ENCODE peak calls at places on chromosomes 16 and 17, in four cellular contexts. One of them, this sample, is unnamed.

GRCh38 chr16:28168991-28169554 is 42.7 kb downstream of the XPO6 start:
- DNase-seq in HepG2: no peak
- DNase-seq in HCT116: no peak
- DNase-seq in K562: no peak
- DNase-seq in this sample: no peak

GRCh38 chr17:62094175-62094574 is 29.1 kb upstream of the MED13 start:
- DNase-seq in HCT116: no peak
- DNase-seq in HepG2: no peak
- DNase-seq in K562: no peak
- DNase-seq in this sample: no peak

GRCh38 chr17:15910791-15911190 is 34.1 kb upstream of the ADORA2B start:
- DNase-seq in K562: no peak
- DNase-seq in HCT116: no peak
- DNase-seq in HepG2: no peak
- DNase-seq in this sample: no peak

GRCh38 chr16:87474017-87474416 is 18.8 kb downstream of the ZCCHC14 start:
- DNase-seq in HCT116: no peak
- DNase-seq in HepG2: no peak
- DNase-seq in K562: no peak
- DNase-seq in this sample: no peak

GRCh38 chr17:51653902-51654301 is 393.6 kb downstream of the UTP18 start:
- DNase-seq in K562: no peak
- DNase-seq in HepG2: no peak
- DNase-seq in HCT116: no peak
- DNase-seq in this sample: no peak

GRCh38 chr17:16652847-16653366 is 743 bp downstream of the ZNF624 start:
- DNase-seq in HCT116: peak; percentile 6
- DNase-seq in K562: no peak
- DNase-seq in HepG2: no peak
- DNase-seq in this sample: no peak

GRCh38 chr17:44008205-44008909 is 3.9 kb downstream of the NAGS start:
- DNase-seq in HepG2: no peak
- DNase-seq in HCT116: no peak
- DNase-seq in K562: no peak
- DNase-seq in this sample: no peak

GRCh38 chr17:2795412-2796163 is 650 bp upstream of the RAP1GAP2 start:
- DNase-seq in HepG2: no peak
- DNase-seq in K562: no peak
- DNase-seq in HCT116: no peak
- DNase-seq in this sample: no peak

GRCh38 chr16:27225536-27226360 is 22.4 kb downstream of the KDM8 start:
- DNase-seq in K562: no peak
- DNase-seq in HCT116: no peak
- DNase-seq in HepG2: no peak
- DNase-seq in this sample: no peak

GRCh38 chr16:48384982-48385271 is 286 bp downstream of the SIAH1 start:
- DNase-seq in K562: no peak
- DNase-seq in HepG2: no peak
- DNase-seq in HCT116: no peak
- DNase-seq in this sample: no peak

GRCh38 chr17:50426814-50427787 is 1.1 kb downstream of the ACSF2 start:
- DNase-seq in K562: peak; percentile 53
- DNase-seq in HepG2: peak; percentile 78
- DNase-seq in HCT116: peak; percentile 69
- DNase-seq in this sample: no peak

GRCh38 chr17:4547118-4547906 is 7.9 kb downstream of the MYBBP1A start:
- DNase-seq in HCT116: no peak
- DNase-seq in HepG2: no peak
- DNase-seq in K562: no peak
- DNase-seq in this sample: no peak

GRCh38 chr16:80924372-80924978 is 82.2 kb downstream of the CMC2 start:
- DNase-seq in HepG2: peak; percentile 54
- DNase-seq in HCT116: peak; percentile 58
- DNase-seq in K562: peak; percentile 56
- DNase-seq in this sample: no peak

GRCh38 chr17:43940630-43941029 is 1.6 kb downstream of the PPY start:
- DNase-seq in HCT116: peak; percentile 24
- DNase-seq in K562: peak; percentile 62
- DNase-seq in HepG2: peak; percentile 73
- DNase-seq in this sample: no peak

DNA sequence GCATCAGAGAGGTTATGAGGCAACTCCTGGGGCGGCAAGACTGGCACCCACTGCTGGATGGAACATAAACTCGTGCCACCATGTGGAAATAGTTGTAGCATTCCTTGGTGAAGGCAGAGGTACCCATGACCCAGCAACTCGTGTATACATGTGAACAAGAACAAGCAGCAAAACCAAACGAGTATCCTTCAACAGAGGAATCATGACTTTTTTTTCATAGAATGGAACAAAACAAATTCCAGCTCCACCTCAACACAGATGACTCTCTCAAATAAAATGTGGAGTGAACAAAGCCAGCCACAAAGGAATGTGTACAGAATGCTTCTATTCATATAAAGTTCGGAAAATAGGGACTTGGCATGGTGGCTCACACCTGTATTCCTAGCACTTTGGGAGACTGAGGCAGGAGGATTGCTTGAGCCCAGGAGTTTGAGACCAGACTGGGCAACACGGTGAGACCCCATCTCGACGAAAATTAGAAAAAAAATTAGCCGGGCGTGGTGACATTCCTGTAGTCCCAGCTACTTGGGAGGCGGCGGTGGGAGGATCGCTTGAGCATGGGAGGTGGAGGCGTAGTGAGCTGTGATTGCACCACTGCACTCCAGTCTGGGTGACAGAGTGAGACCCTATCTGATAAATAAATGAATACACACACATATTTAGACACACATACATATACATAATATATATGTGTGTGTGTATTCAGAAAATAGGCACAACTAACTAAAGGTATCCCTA is 35.3 kb downstream of the B9D1 start:
- DNase-seq in HepG2: no peak
- DNase-seq in HCT116: peak; percentile 58
- DNase-seq in K562: no peak
- DNase-seq in this sample: no peak
- TF ChIP-seq TCF7L2 in HepG2: no peak
- TF ChIP-seq TCF7L2 in HCT116: no peak
- TF ChIP-seq TCF7L2 in K562: no peak
- TF ChIP-seq TCF7L2 in this sample: no peak

DNA sequence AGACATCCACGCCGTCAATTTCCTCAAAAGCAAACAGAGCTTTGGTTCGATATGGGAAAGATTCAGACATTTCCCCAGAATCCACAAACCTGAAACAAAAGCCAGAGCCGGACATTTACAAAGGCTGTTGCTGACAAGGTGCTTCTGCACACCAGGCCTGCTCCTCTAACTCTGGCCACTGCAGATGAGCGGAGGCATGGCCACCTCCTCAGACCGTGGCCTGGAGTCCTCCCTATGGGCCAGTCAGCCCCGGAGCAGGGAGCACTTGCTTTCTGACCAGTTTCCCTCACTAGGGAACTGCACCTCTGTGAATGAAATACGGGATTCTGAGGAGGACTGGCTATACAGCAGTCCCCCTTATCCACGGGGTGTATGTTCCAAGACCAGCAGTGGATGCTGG is 22.3 kb upstream of the TRAP1 start:
- DNase-seq in HepG2: no peak
- DNase-seq in K562: no peak
- DNase-seq in HCT116: no peak
- DNase-seq in this sample: no peak
- H3K4me1 ChIP-seq in HepG2: no peaks in the 10 kb centered on the region
- H3K4me1 ChIP-seq in K562: no peaks in the 10 kb centered on the region
- H3K4me1 ChIP-seq in HCT116: no peaks in the 10 kb centered on the region
- H3K4me1 ChIP-seq in this sample: no peaks in the 10 kb centered on the region

GRCh38 chr17:77446959-77447634 is 306.3 kb downstream of the SEC14L1 start:
- DNase-seq in HCT116: no peak
- DNase-seq in K562: no peak
- DNase-seq in HepG2: no peak
- DNase-seq in this sample: no peak

GRCh38 chr17:77449908-77450741 is 309.4 kb downstream of the SEC14L1 start:
- DNase-seq in HCT116: no peak
- DNase-seq in K562: peak; percentile 85
- DNase-seq in HepG2: peak; percentile 92
- DNase-seq in this sample: no peak

GRCh38 chr17:77451271-77451893 is 310.6 kb downstream of the SEC14L1 start:
- DNase-seq in HCT116: no peak
- DNase-seq in HepG2: peak; percentile 96
- DNase-seq in K562: peak; percentile 84
- DNase-seq in this sample: no peak

GRCh38 chr17:77450742-77451270 is 310.0 kb downstream of the SEC14L1 start:
- DNase-seq in HCT116: no peak
- DNase-seq in HepG2: peak; percentile 23
- DNase-seq in K562: no peak
- DNase-seq in this sample: no peak

DNA sequence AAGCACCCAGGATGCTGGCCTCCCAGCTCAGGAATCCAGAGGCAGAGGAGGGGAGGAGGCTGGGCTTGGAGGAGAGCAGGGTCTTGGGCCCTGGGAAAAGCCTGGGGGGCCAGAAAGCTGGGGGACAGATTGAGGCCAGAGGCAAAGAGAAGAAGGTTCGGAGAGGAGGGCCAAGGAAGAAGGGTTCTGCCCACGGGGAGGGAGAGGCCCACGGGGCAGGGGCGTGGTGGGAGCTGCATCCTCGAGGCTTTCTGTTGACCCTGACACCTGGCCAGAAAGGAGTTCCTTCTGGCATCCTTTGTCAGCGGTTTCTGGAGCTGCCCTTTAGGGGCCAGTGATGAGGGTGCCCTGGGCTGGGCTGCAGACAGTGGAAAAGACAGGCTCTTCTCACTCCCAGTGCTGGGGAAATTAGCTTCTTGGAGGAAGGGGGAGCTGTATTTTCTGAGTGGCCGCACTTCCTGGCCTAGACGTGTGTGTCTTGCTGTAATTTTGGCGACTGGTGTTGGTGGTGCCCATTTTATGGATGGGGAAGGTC is 308.7 kb downstream of the SEC14L1 start:
- DNase-seq in HCT116: no peak
- DNase-seq in K562: no peak
- DNase-seq in HepG2: no peak
- DNase-seq in this sample: no peak
- H3K27ac ChIP-seq in HCT116: peak overlapping the region; percentile 19
- H3K27ac ChIP-seq in K562: peak overlapping the region; percentile 71
- H3K27ac ChIP-seq in HepG2: peak overlapping the region; percentile 95
- H3K27ac ChIP-seq in this sample: peak overlapping the region; percentile 84

DNA sequence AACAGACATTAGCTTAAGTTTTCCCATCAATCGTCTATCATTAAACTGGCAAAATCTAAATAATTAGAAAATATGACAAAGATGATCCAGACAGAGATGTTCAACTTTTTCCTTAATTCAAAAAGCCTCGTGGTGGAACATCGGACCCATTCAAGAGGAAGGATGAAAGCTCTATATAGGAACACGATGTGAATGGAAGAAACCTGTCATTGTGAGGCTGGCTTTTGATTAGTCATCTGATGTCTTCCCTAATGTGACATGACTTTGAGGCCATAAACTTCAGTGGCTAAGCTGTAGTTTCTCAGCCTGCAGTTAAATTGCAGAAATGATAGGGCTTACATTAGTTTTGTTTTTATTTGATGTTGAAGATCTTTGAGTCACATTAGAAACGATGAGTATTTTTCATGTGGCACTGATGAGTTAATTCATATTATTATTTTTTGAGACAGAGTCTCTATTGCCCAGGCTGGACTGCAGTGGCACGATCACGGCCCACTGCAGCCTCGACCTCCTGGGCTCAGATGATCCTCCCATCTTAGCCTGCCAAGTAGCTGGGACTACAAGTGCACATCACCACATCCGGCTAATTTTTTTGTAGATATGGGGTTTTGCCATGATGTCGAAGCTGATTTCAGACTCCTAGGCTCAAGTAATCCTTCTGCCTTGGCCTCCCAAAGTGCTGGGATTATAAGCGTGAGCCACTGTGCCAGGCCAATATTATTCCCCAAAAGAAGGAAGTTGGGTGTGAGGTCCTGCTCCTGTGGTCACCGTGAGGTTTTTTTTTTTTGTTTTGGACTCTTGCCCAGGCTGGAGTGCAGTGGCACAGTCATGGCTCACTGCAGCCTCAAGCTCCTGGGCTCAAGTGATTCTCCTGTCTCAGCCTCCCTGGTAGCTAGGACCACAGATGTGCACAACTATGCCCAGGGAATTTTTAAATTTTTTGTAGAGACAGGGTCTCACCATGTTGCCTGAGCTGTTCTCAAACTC is 1.3 kb downstream of the AMZ2 start:
- DNase-seq in HCT116: no peak
- DNase-seq in HepG2: no peak
- DNase-seq in K562: no peak
- DNase-seq in this sample: no peak
- TF ChIP-seq TCF7L2 in HCT116: no peak
- TF ChIP-seq TCF7L2 in HepG2: no peak
- TF ChIP-seq TCF7L2 in K562: no peak
- TF ChIP-seq TCF7L2 in this sample: no peak

DNA sequence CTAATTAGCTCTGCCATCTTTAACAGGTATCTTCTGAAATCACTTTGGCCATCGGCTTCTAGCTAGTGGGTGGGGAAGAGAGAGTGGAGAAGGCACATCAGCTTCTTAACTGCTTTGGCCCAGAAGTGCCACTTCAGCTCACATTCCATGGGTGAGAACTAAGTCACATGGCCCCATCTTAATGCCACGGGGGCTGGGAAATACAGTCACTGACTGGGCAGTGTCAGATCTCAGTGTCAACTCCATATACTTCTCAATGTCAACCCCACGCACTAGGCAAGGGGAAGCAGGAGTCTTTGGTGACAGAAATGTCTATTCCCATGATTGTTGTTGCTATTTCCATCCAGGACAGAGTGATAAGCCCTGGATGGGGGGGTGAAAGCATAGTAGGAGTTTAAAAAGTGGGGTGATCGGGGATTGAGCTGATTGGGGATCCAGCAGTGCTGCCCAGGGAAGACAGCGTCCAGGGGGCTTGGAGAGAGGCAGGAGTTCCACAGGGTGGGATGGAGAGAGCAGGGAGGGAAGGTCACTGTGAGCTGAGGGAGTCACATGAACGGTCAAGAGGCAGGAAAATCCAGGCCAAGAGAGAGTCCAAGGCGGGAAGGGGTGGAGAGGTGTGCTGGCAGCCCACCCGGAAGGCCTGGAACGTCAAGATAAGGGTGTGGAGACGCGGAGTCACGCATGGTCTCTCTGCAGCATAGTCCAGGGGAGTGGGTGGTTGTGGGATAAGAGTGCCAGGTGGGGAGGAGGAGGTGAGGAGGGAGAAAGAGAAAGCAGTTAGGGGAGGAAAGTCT is 29.2 kb downstream of the CCR7 start:
- DNase-seq in HCT116: no peak
- DNase-seq in HepG2: no peak
- DNase-seq in K562: peak; percentile 86
- DNase-seq in this sample: no peak
- H3K4me1 ChIP-seq in HCT116: peaks cover 35% of the 10 kb centered on the region
- H3K4me1 ChIP-seq in HepG2: peaks cover 74% of the 10 kb centered on the region
- H3K4me1 ChIP-seq in K562: peaks cover 52% of the 10 kb centered on the region
- H3K4me1 ChIP-seq in this sample: no peaks in the 10 kb centered on the region